ENCODE peak calls at places on chromosomes 6 and 20, in five cellular contexts. Y is uterus; H is testis; S is CD4-positive, CD25-positive, alpha-beta regulatory T cell; X is ascending aorta. I is an unnamed sample.
A peak's percentile ranks its signal among the peaks of the same experiment; 100 is the strongest.

GRCh38 chr20:40506567-40506966 is 182.5 kb downstream of the MAFB start:
- DNase-seq in Y (peak; percentile 71), S (no peak), H (peak; percentile 57), X (peak; percentile 98), I (peak; percentile 92)

GRCh38 chr20:10972219-10972860 is 298.5 kb upstream of the JAG1 start:
- DNase-seq in Y (no peak), H (no peak), S (no peak), X (no peak), I (no peak)

GRCh38 chr6:154399097-154399496 is 42.5 kb upstream of the IPCEF1 start:
- DNase-seq in X (no peak), S (no peak), H (no peak), Y (no peak), I (no peak)

GRCh38 chr6:162591517-162591916 is 136.0 kb downstream of the PRKN start:
- DNase-seq in H (no peak), X (no peak), S (no peak), Y (no peak), I (no peak)

GRCh38 chr20:47577271-47577670 is 75.6 kb downstream of the NCOA3 start:
- DNase-seq in H (no peak), X (no peak), Y (no peak), S (no peak), I (no peak)

GRCh38 chr6:69456086-69456485 is 340.7 kb downstream of the LMBRD1 start:
- DNase-seq in S (no peak), Y (no peak), H (no peak), X (no peak), I (no peak)

GRCh38 chr20:9160341-9160740 is 91.5 kb downstream of the PLCB4 start:
- DNase-seq in H (no peak), X (no peak), S (no peak), Y (no peak), I (no peak)

GRCh38 chr6:76124010-76124409 is 51.5 kb upstream of the IMPG1 start:
- DNase-seq in H (no peak), X (no peak), S (no peak), Y (no peak), I (no peak)

GRCh38 chr20:47489448-47489872 is 12.2 kb upstream of the NCOA3 start:
- DNase-seq in X (peak; percentile 67), S (peak; percentile 89), Y (no peak), H (peak; percentile 36), I (no peak)

GRCh38 chr6:159052720-159053119 is 7.9 kb upstream of the TAGAP start:
- DNase-seq in S (no peak), H (no peak), X (no peak), Y (no peak), I (peak; percentile 0)

GRCh38 chr20:42483694-42484303 is 705.9 kb downstream of the PTPRT start:
- DNase-seq in S (no peak), Y (no peak), X (no peak), H (peak; percentile 71), I (peak; percentile 20)

GRCh38 chr6:16288163-16288562 is 49.8 kb downstream of the GMPR start:
- DNase-seq in Y (no peak), S (no peak), X (peak; percentile 52), H (no peak), I (no peak)

GRCh38 chr20:6828794-6829423 is 61.4 kb downstream of the BMP2 start:
- DNase-seq in Y (peak; percentile 16), X (peak; percentile 66), H (peak; percentile 87), S (peak; percentile 19), I (peak; percentile 77)

GRCh38 chr6:31834704-31835375 is 7.3 kb downstream of the HSPA1B start:
- DNase-seq in H (peak; percentile 91), S (peak; percentile 85), X (peak; percentile 86), Y (peak; percentile 79), I (peak; percentile 92)

GRCh38 chr20:61659652-61660346 is 405.9 kb downstream of the TAF4 start:
- DNase-seq in X (no peak), Y (no peak), S (no peak), H (no peak), I (no peak)

GRCh38 chr6:144447487-144447886 is 162.4 kb downstream of the UTRN start:
- DNase-seq in X (no peak), Y (no peak), S (no peak), H (no peak), I (no peak)

GRCh38 chr20:57819981-57820380 is 110.2 kb upstream of the PMEPA1 start:
- DNase-seq in H (no peak), S (no peak), X (no peak), Y (no peak), I (no peak)

GRCh38 chr6:35801148-35801547 is 4.0 kb upstream of the LHFPL5 start:
- DNase-seq in Y (no peak), H (no peak), X (no peak), S (no peak), I (no peak)

GRCh38 chr6:168715643-168716481 is 274.9 kb downstream of the SMOC2 start:
- DNase-seq in Y (no peak), S (no peak), X (no peak), H (no peak), I (no peak)

GRCh38 chr6:168713013-168713412 is 272.0 kb downstream of the SMOC2 start:
- DNase-seq in H (no peak), Y (no peak), S (no peak), X (no peak), I (no peak)

GRCh38 chr6:168711666-168712300 is 270.8 kb downstream of the SMOC2 start:
- DNase-seq in H (no peak), S (no peak), Y (no peak), X (no peak), I (no peak)

GRCh38 chr6:168714547-168715260 is 273.7 kb downstream of the SMOC2 start:
- DNase-seq in S (no peak), H (no peak), Y (no peak), X (no peak), I (no peak)

DNA sequence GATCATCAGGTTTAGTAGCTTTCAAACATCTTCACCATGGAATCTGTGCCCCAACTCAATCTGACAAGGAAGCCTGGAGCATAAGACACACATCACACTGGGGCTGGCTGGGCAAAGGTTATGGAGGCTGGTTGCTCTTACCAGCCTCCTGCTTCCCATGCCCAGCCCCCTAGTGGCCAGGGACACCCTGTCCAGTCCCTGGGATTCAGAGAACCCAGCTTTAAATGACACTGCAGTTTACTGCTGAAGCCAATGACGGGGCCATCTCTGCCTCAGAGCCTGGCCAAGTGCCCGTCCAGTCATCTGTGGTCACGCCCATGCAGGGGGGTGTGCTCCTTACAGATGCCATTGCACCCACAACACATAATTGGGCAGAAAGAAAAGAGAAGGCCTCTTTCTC is 272.9 kb downstream of the SMOC2 start:
- DNase-seq in H (peak; percentile 58), Y (no peak), S (no peak), X (no peak), I (no peak)
- H3K9me3 ChIP-seq in H (no peaks in the 10 kb centered on the region), Y (no peaks in the 10 kb centered on the region), S (no peaks in the 10 kb centered on the region), X (no peaks in the 10 kb centered on the region), I (no peaks in the 10 kb centered on the region)

GRCh38 chr6:163663575-163663974 is 249.1 kb downstream of the QKI start:
- DNase-seq in H (no peak), S (no peak), Y (no peak), X (no peak), I (no peak)

GRCh38 chr6:163655217-163656121 is 241.0 kb downstream of the QKI start:
- DNase-seq in S (peak; percentile 1), X (peak; percentile 9), Y (no peak), H (no peak), I (no peak)

GRCh38 chr6:163662604-163663225 is 248.2 kb downstream of the QKI start:
- DNase-seq in Y (no peak), S (no peak), H (no peak), X (no peak), I (no peak)

GRCh38 chr6:163661271-163661671 is 246.8 kb downstream of the QKI start:
- DNase-seq in Y (no peak), S (peak; percentile 5), H (no peak), X (no peak), I (no peak)

DNA sequence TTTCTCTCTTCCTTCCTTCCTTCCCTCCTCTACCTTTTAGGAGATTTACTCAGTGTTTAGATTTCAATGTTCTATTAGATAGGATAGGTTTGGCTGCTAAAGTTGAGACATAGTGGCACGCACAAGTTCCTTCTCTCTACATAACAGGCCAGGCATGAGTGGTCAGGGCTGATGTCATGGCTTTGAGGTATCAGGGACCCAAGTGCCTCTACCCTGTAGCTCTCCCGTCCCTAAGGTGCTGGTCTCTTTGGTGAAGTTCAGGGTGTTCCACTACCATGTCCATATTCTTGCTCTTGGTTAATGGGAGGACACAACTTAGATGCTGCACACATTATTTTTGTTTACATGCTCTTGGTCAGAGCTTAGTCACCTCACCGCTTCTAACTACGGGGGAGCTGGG is 245.3 kb downstream of the QKI start:
- DNase-seq in Y (no peak), X (no peak), S (no peak), H (no peak), I (no peak)
- H3K9me3 ChIP-seq in Y (no peaks in the 10 kb centered on the region), X (no peaks in the 10 kb centered on the region), S (no peaks in the 10 kb centered on the region), H (no peaks in the 10 kb centered on the region), I (no peaks in the 10 kb centered on the region)

DNA sequence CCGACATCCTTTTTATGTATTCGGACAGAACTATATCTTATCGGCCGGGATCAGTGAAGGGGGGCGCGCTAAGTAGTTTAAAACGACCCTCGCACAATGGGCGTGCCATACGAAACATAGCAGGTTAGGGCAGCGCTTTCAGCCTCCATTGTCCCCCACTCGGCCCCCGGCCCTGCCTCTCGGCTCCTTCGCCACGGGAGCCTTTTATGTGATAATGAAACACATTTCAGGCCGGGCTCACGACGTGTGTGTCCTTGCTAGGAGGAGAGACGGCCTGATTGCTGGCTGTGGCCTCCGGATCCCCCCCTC is 5.3 kb downstream of the FOXA2 start:
- DNase-seq in X (no peak), Y (no peak), H (no peak), S (no peak), I (no peak)
- H3K9me3 ChIP-seq in X (no peaks in the 10 kb centered on the region), Y (no peaks in the 10 kb centered on the region), H (no peaks in the 10 kb centered on the region), S (no peaks in the 10 kb centered on the region), I (no peaks in the 10 kb centered on the region)

GRCh38 chr6:164227952-164228522 is 813.5 kb downstream of the QKI start:
- DNase-seq in Y (no peak), H (no peak), X (no peak), S (no peak), I (no peak)

GRCh38 chr6:164230804-164231203 is 816.3 kb downstream of the QKI start:
- DNase-seq in H (peak; percentile 38), Y (no peak), S (no peak), X (no peak), I (no peak)

GRCh38 chr6:164230259-164230658 is 815.7 kb downstream of the QKI start:
- DNase-seq in Y (no peak), H (no peak), S (no peak), X (no peak), I (no peak)
- H3K9me3 ChIP-seq in Y (no peaks in the 10 kb centered on the region), H (no peaks in the 10 kb centered on the region), S (no peaks in the 10 kb centered on the region), X (no peaks in the 10 kb centered on the region), I (no peaks in the 10 kb centered on the region)

GRCh38 chr6:167428664-167429063 is 103.8 kb downstream of the TTLL2 start:
- DNase-seq in H (no peak), X (no peak), S (no peak), Y (no peak), I (no peak)

GRCh38 chr6:167424060-167424673 is 99.3 kb downstream of the TTLL2 start:
- DNase-seq in X (no peak), H (peak; percentile 23), S (no peak), Y (no peak), I (no peak)

GRCh38 chr6:167424700-167425099 is 99.8 kb downstream of the TTLL2 start:
- DNase-seq in S (no peak), X (no peak), Y (no peak), H (no peak), I (no peak)

GRCh38 chr6:167426620-167427019 is 101.7 kb downstream of the TTLL2 start:
- DNase-seq in H (no peak), X (no peak), Y (no peak), S (no peak), I (no peak)

GRCh38 chr6:167426074-167426473 is 101.2 kb downstream of the TTLL2 start:
- DNase-seq in X (no peak), Y (no peak), S (no peak), H (no peak), I (no peak)
- H3K9me3 ChIP-seq in X (no peaks in the 10 kb centered on the region), Y (no peaks in the 10 kb centered on the region), S (no peaks in the 10 kb centered on the region), H (no peaks in the 10 kb centered on the region), I (no peaks in the 10 kb centered on the region)

GRCh38 chr20:55597526-55597925 is 407.8 kb downstream of the CBLN4 start:
- DNase-seq in Y (no peak), S (no peak), H (no peak), X (no peak), I (no peak)
- H3K9me3 ChIP-seq in Y (no peaks in the 10 kb centered on the region), S (no peaks in the 10 kb centered on the region), H (no peaks in the 10 kb centered on the region), X (no peaks in the 10 kb centered on the region), I (no peaks in the 10 kb centered on the region)